ENCODE peak calls at places on chromosomes 16 and 17, in seven cellular contexts. B, E, L, H, K, Q and V are unnamed samples.

GRCh38 chr16:86604436-86605220 is 26.3 kb downstream of the FOXL1 start:
- DNase-seq in B (no peak), E (no peak), L (no peak), H (no peak), K (no peak), Q (peak), V (no peak)

GRCh38 chr17:29039764-29040598 is 3.0 kb upstream of the PIPOX start:
- DNase-seq in B (peak), E (no peak), L (no peak), H (no peak), K (no peak), Q (no peak), V (peak)

GRCh38 chr17:56966277-56966676 is 5.4 kb upstream of the COIL start:
- DNase-seq in B (no peak), E (no peak), L (peak), H (no peak), K (no peak), Q (no peak), V (no peak)

GRCh38 chr16:20851601-20852000 is 45.3 kb downstream of the REXO5 start:
- DNase-seq in B (peak), E (no peak), L (no peak), H (no peak), K (peak), Q (no peak), V (peak)

GRCh38 chr16:89478576-89479221 is 11.7 kb downstream of the ANKRD11 start:
- DNase-seq in B (peak), E (no peak), L (no peak), H (no peak), K (no peak), Q (peak), V (no peak)

GRCh38 chr16:20897253-20897896 is 2.8 kb downstream of the DCUN1D3 start:
- DNase-seq in B (peak), E (no peak), L (no peak), H (no peak), K (no peak), Q (no peak), V (peak)

GRCh38 chr16:27595993-27596392 is 46.0 kb downstream of the KATNIP start:
- DNase-seq in B (no peak), E (no peak), L (no peak), H (no peak), K (no peak), Q (no peak), V (no peak)

GRCh38 chr16:89401641-89402445 is 88.5 kb downstream of the ANKRD11 start:
- DNase-seq in B (peak), E (no peak), L (no peak), H (no peak), K (no peak), Q (no peak), V (peak)

GRCh38 chr16:85234310-85235235 is 122.3 kb upstream of the CIBAR2 start:
- DNase-seq in B (peak), E (no peak), L (no peak), H (no peak), K (no peak), Q (no peak), V (peak)

GRCh38 chr17:50542795-50543774 is 3.9 kb upstream of the SPATA20 start:
- DNase-seq in B (no peak), E (no peak), L (no peak), H (no peak), K (no peak), Q (no peak), V (no peak)

GRCh38 chr17:7633093-7633492 is 3.2 kb downstream of the SHBG start:
- DNase-seq in B (no peak), E (no peak), L (no peak), H (no peak), K (no peak), Q (no peak), V (no peak)

GRCh38 chr17:16460796-16461605 is 31.0 kb downstream of the LRRC75A start:
- DNase-seq in B (no peak), E (no peak), L (no peak), H (no peak), K (no peak), Q (no peak), V (no peak)